ENCODE peak calls at places on chromosomes 6 and 20, in seven cellular contexts. I, Y, U, H, F, C and G are unnamed samples.

GRCh38 chr6:132712366-132712765 is 1.5 kb downstream of the VNN1 start:
- DNase-seq in Y (no peak), I (peak), F (no peak), C (no peak), U (no peak), H (peak), G (no peak)

GRCh38 chr6:105431226-105431625 is 28.3 kb upstream of the PREP start:
- DNase-seq in I (peak), Y (no peak), U (no peak), C (no peak), H (peak), F (peak), G (no peak)

GRCh38 chr6:10429638-10430427 is 15.0 kb upstream of the TFAP2A start:
- DNase-seq in I (peak), F (peak), H (peak), Y (no peak), C (no peak), U (no peak), G (no peak)

GRCh38 chr6:34865107-34865506 is 22.7 kb downstream of the TAF11 start:
- DNase-seq in Y (no peak), H (no peak), I (peak), F (no peak), C (no peak), U (no peak), G (no peak)

GRCh38 chr6:1625352-1625773 is 15.6 kb downstream of the FOXC1 start:
- DNase-seq in F (no peak), H (no peak), C (no peak), U (no peak), Y (no peak), I (no peak), G (no peak)

GRCh38 chr6:7812623-7813022 is 86.7 kb downstream of the BMP6 start:
- DNase-seq in F (no peak), H (no peak), I (no peak), C (no peak), U (no peak), Y (no peak), G (no peak)

GRCh38 chr6:30965140-30965601 is 18.3 kb upstream of the MUC21 start:
- DNase-seq in H (no peak), Y (no peak), F (no peak), C (no peak), I (no peak), U (no peak), G (no peak)

GRCh38 chr20:24102290-24102689 is 113.7 kb upstream of the GGTLC1 start:
- DNase-seq in Y (no peak), U (peak), C (no peak), F (peak), I (peak), H (peak), G (no peak)

GRCh38 chr20:48176139-48176538 is 390.9 kb upstream of the SULF2 start:
- DNase-seq in I (no peak), U (no peak), F (no peak), Y (no peak), H (no peak), C (no peak), G (no peak)

GRCh38 chr6:114108119-114109002 is 137.4 kb upstream of the HDAC2 start:
- DNase-seq in U (peak), C (no peak), I (peak), F (peak), H (peak), Y (peak), G (no peak)
- TF ChIP-seq CTCF in U (no peak), C (no peak), I (peak), F (peak), H (peak), Y (peak), G (no peak)

GRCh38 chr6:109695468-109695867 is 4.4 kb downstream of the FIG4 start:
- DNase-seq in Y (no peak), C (no peak), U (no peak), I (peak), H (peak), F (peak), G (no peak)
- TF ChIP-seq CTCF in Y (no peak), C (no peak), U (no peak), I (peak), H (peak), F (peak), G (no peak)

GRCh38 chr6:74282143-74282689 is 586.2 kb downstream of the CD109 start:
- DNase-seq in U (no peak), Y (peak), F (no peak), C (no peak), H (no peak), I (no peak), G (no peak)

GRCh38 chr6:74284266-74284665 is 588.3 kb downstream of the CD109 start:
- DNase-seq in F (no peak), H (no peak), C (no peak), U (no peak), Y (no peak), I (no peak), G (no peak)

GRCh38 chr6:74277749-74278148 is 581.7 kb downstream of the CD109 start:
- DNase-seq in F (no peak), I (peak), Y (no peak), H (peak), C (no peak), U (no peak), G (no peak)

GRCh38 chr6:74280130-74280692 is 584.2 kb downstream of the CD109 start:
- DNase-seq in H (peak), F (no peak), I (no peak), Y (no peak), C (no peak), U (no peak), G (no peak)
- TF ChIP-seq CTCF in H (peak), F (no peak), I (peak), Y (no peak), C (no peak), U (no peak), G (no peak)

GRCh38 chr20:38731738-38732113 is 7.4 kb downstream of the SLC32A1 start:
- DNase-seq in I (no peak), F (no peak), U (no peak), C (no peak), H (no peak), Y (no peak), G (no peak)
- TF ChIP-seq CTCF in I (no peak), F (peak), U (no peak), C (peak), H (peak), Y (no peak), G (peak)

GRCh38 chr6:91434135-91434534 is 847.3 kb upstream of the MAP3K7 start:
- DNase-seq in F (no peak), I (no peak), U (no peak), H (peak), C (no peak), Y (no peak), G (no peak)

DNA sequence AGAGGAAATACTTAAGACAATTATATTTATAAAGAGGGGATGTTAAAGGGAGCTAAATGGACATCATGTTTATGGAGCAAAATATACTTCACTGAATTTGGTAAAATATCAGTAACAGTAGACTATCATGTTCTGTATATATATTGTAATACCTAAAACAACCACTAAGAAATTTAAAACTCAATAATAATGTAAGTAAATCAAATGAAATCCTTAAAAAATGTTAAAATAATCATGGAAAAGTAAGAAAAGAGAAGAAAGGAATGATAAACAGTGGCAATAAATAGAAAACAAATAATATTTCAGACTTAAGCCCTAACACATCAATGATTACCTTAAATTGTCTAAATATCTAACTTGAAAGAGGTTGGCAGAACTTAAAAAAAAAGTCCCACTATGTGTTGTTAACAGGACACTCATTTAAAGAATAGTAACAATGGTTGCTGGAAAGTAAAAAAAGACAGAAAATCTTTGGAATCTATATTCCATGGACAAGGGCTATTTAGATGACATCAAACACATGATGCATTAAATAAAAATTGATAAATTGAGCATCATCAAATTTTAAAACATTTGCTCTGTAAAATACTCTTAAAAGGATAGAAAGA is 842.2 kb upstream of the MAP3K7 start:
- DNase-seq in H (no peak), I (no peak), F (no peak), C (no peak), U (no peak), Y (no peak), G (no peak)
- TF ChIP-seq CTCF in H (peak), I (no peak), F (peak), C (no peak), U (no peak), Y (no peak), G (no peak)

DNA sequence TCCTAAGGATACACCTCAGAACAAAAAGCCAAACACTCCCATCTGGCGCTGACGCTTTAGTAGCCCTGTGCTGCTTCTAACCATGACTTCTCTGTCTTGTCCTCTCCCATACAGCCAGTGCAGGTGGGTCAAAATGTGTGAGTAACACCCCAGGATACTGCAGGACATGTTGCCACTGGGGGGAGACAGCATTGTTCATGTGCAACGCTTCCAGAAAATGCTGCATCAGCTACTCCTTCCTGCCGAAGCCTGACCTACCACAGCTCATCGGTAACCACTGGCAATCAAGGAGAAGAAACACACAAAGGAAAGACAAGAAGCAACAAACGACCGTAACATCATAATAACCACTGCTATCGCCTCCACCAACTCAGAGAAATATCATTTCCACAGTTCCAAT is 1.4 kb downstream of the DEFB132 start:
- DNase-seq in F (peak), H (peak), Y (no peak), U (peak), C (no peak), I (peak), G (no peak)
- TF ChIP-seq CTCF in F (peak), H (peak), Y (no peak), U (no peak), C (no peak), I (peak), G (no peak)

GRCh38 chr6:163289445-163289844 is 125.1 kb upstream of the QKI start:
- DNase-seq in C (no peak), U (no peak), F (no peak), Y (no peak), H (no peak), I (no peak), G (no peak)
- TF ChIP-seq CTCF in C (no peak), U (no peak), F (no peak), Y (no peak), H (no peak), I (no peak), G (no peak)

GRCh38 chr6:143527677-143528076 is 16.2 kb upstream of the FUCA2 start:
- DNase-seq in C (no peak), H (no peak), I (no peak), Y (no peak), U (no peak), F (no peak), G (no peak)

GRCh38 chr6:143528164-143528811 is 16.8 kb upstream of the FUCA2 start:
- DNase-seq in C (no peak), I (no peak), F (no peak), H (no peak), U (no peak), Y (no peak), G (no peak)

GRCh38 chr6:143531720-143532504 is 20.4 kb upstream of the FUCA2 start:
- DNase-seq in I (no peak), C (no peak), H (no peak), U (no peak), F (no peak), Y (no peak), G (no peak)

DNA sequence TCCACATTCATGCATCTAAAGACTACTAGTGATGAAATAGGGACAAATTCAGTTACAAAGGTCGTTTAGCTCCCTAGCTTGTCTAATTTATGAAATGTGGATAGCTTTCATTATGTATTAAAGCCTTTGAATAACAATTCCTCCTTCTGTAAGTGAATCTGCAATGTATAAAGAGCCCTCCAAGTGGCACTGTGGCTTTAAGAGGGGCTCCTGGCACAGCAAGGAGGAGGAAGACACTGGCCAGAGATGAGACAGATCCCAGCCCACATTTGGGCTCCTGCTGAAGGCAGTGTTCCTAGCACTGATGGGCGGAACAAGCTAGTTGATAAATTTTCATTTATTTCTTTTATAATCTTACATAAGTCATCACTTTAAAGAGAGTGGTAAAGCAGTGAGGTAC is 17.6 kb upstream of the FUCA2 start:
- DNase-seq in F (no peak), Y (no peak), I (no peak), C (no peak), H (peak), U (no peak), G (no peak)
- TF ChIP-seq CTCF in F (peak), Y (no peak), I (no peak), C (no peak), H (peak), U (no peak), G (no peak)